ENCODE peak calls at places on chromosomes 11 and 22, in six cellular contexts. N, T, J, D, H and A are unnamed samples.

GRCh38 chr22:26122920-26123468 is 46.3 kb upstream of the SEZ6L start:
- DNase-seq in N (no peak), T (no peak), J (peak), D (no peak), H (no peak), A (no peak)

GRCh38 chr11:129278586-129279319 is 86.6 kb upstream of the ARHGAP32 start:
- DNase-seq in N (peak), T (peak), J (peak), D (no peak), H (peak), A (peak)

GRCh38 chr11:118202599-118203422 is 22.0 kb downstream of the JAML start:
- DNase-seq in N (no peak), T (no peak), J (no peak), D (no peak), H (peak), A (peak)

GRCh38 chr11:64084962-64085710 is 49.4 kb downstream of the FLRT1 start:
- DNase-seq in N (no peak), T (no peak), J (no peak), D (no peak), H (peak), A (no peak)

GRCh38 chr11:7449841-7450214 is 35.5 kb upstream of the OLFML1 start:
- DNase-seq in N (no peak), T (no peak), J (no peak), D (no peak), H (no peak), A (no peak)

GRCh38 chr11:1573847-1574255 is 1.8 kb upstream of the DUSP8 start:
- DNase-seq in N (no peak), T (no peak), J (peak), D (peak), H (peak), A (no peak)

GRCh38 chr11:55474321-55474720 is 79.9 kb upstream of the OR4C15 start:
- DNase-seq in N (no peak), T (no peak), J (no peak), D (no peak), H (no peak), A (no peak)

GRCh38 chr11:117818036-117818858 is 6.3 kb downstream of the FXYD2 start:
- DNase-seq in N (peak), T (no peak), J (no peak), D (no peak), H (no peak), A (peak)

GRCh38 chr22:21450858-21451331 is 16.3 kb upstream of the TMEM191C start:
- DNase-seq in N (no peak), T (peak), J (no peak), D (no peak), H (no peak), A (peak)

GRCh38 chr11:119624102-119624615 is 104.8 kb downstream of the NECTIN1 start:
- DNase-seq in N (no peak), T (peak), J (peak), D (no peak), H (no peak), A (no peak)

GRCh38 chr22:20663941-20664593 is 109.8 kb upstream of the SERPIND1 start:
- DNase-seq in N (no peak), T (no peak), J (no peak), D (no peak), H (no peak), A (no peak)

GRCh38 chr11:73314121-73314948 is 6.3 kb downstream of the ARHGEF17 start:
- DNase-seq in N (no peak), T (no peak), J (no peak), D (no peak), H (no peak), A (no peak)

GRCh38 chr22:31176923-31177322 is 16.9 kb downstream of the RNF185 start:
- DNase-seq in N (no peak), T (no peak), J (no peak), D (no peak), H (no peak), A (no peak)

GRCh38 chr22:25763239-25763777 is 21.3 kb downstream of the MYO18B start:
- DNase-seq in N (no peak), T (no peak), J (no peak), D (no peak), H (no peak), A (no peak)

GRCh38 chr11:20131744-20132666 is 28.3 kb downstream of the DBX1 start:
- DNase-seq in N (peak), T (peak), J (peak), D (peak), H (peak), A (peak)

GRCh38 chr22:22080270-22080669 is 97.7 kb upstream of the TOP3B start:
- DNase-seq in N (no peak), T (no peak), J (no peak), D (no peak), H (no peak), A (no peak)

GRCh38 chr11:64342869-64343739 is 3.1 kb downstream of the CCDC88B start:
- DNase-seq in N (no peak), T (no peak), J (no peak), D (no peak), H (no peak), A (no peak)

GRCh38 chr11:68436985-68437926 is 23.3 kb upstream of the PPP6R3 start:
- DNase-seq in N (peak), T (peak), J (no peak), D (peak), H (no peak), A (no peak)

GRCh38 chr22:17980638-17981051 is 43.7 kb downstream of the MICAL3 start:
- DNase-seq in N (peak), T (peak), J (peak), D (no peak), H (peak), A (peak)

GRCh38 chr11:108559340-108559739 is 34.2 kb downstream of the EXPH5 start:
- DNase-seq in N (no peak), T (no peak), J (no peak), D (no peak), H (no peak), A (no peak)

GRCh38 chr11:75240381-75241035 is at the start of gene TPBGL:
- DNase-seq in N (no peak), T (peak), J (no peak), D (no peak), H (no peak), A (peak)

GRCh38 chr11:78841451-78842060 is 266.9 kb upstream of the NARS2 start:
- DNase-seq in N (no peak), T (no peak), J (no peak), D (no peak), H (no peak), A (no peak)

GRCh38 chr11:86676533-86677154 is 4.2 kb upstream of the ME3 start:
- DNase-seq in N (no peak), T (no peak), J (peak), D (no peak), H (peak), A (no peak)

GRCh38 chr11:104916442-104916841 is 18.2 kb upstream of the CASP12 start:
- DNase-seq in N (no peak), T (no peak), J (no peak), D (no peak), H (no peak), A (no peak)

GRCh38 chr11:95100856-95101507 is 11.3 kb downstream of the ENDOD1 start:
- DNase-seq in N (no peak), T (no peak), J (no peak), D (no peak), H (no peak), A (no peak)

GRCh38 chr11:116842117-116842516 is 4.7 kb upstream of the APOA1 start:
- DNase-seq in N (no peak), T (no peak), J (no peak), D (no peak), H (no peak), A (no peak)

GRCh38 chr11:94938399-94939055 is 34.8 kb downstream of the CWC15 start:
- DNase-seq in N (peak), T (no peak), J (no peak), D (no peak), H (no peak), A (no peak)

GRCh38 chr22:30948930-30949342 is 19.6 kb downstream of the MORC2 start:
- DNase-seq in N (no peak), T (no peak), J (no peak), D (no peak), H (no peak), A (no peak)

GRCh38 chr11:29282088-29282487 is 734.7 kb downstream of the KCNA4 start:
- DNase-seq in N (peak), T (no peak), J (no peak), D (peak), H (peak), A (no peak)

GRCh38 chr11:70306586-70307033 is 36.1 kb downstream of the PPFIA1 start:
- DNase-seq in N (no peak), T (no peak), J (no peak), D (no peak), H (no peak), A (no peak)

GRCh38 chr11:104073950-104074349 is 37.5 kb downstream of the DDI1 start:
- DNase-seq in N (no peak), T (no peak), J (peak), D (peak), H (no peak), A (no peak)

GRCh38 chr11:63920870-63921417 is 4.0 kb upstream of the RCOR2 start:
- DNase-seq in N (no peak), T (peak), J (no peak), D (no peak), H (no peak), A (peak)

GRCh38 chr22:50529416-50530279 is at the start of gene TYMP:
- DNase-seq in N (peak), T (no peak), J (peak), D (no peak), H (no peak), A (peak)

GRCh38 chr11:97938789-97939188 is 1082.0 kb upstream of the CNTN5 start:
- DNase-seq in N (no peak), T (no peak), J (no peak), D (no peak), H (no peak), A (no peak)

GRCh38 chr11:29751618-29752017 is 265.2 kb downstream of the KCNA4 start:
- DNase-seq in N (no peak), T (no peak), J (no peak), D (no peak), H (no peak), A (no peak)

GRCh38 chr11:121554552-121554951 is 101.8 kb upstream of the SORL1-AS1 start:
- DNase-seq in N (no peak), T (no peak), J (no peak), D (no peak), H (no peak), A (no peak)

GRCh38 chr11:92308366-92308765 is 83.7 kb downstream of the FAT3 start:
- DNase-seq in N (no peak), T (no peak), J (no peak), D (no peak), H (no peak), A (no peak)